ENCODE peak calls at places on chromosomes 11 and 22, in seven cellular contexts. B, Y, W, N, X, U and H are unnamed samples.

GRCh38 chr11:112247198-112247597 is 13.5 kb downstream of the PLET1 start:
- DNase-seq in W (no peak), X (no peak), U (no peak), Y (no peak), B (peak), N (no peak), H (no peak)

GRCh38 chr11:30775123-30775522 is 189.0 kb upstream of the MPPED2 start:
- DNase-seq in N (no peak), Y (no peak), X (no peak), B (no peak), W (no peak), U (no peak), H (no peak)

GRCh38 chr11:17498475-17498874 is 21.8 kb upstream of the ABCC8 start:
- DNase-seq in U (no peak), N (no peak), B (no peak), W (no peak), X (no peak), Y (no peak), H (no peak)

GRCh38 chr11:46336781-46337180 is 10.5 kb upstream of the DGKZ start:
- DNase-seq in N (no peak), B (no peak), X (no peak), Y (no peak), U (no peak), W (no peak), H (no peak)

GRCh38 chr11:34830035-34830434 is 86.1 kb downstream of the APIP start:
- DNase-seq in W (no peak), X (no peak), Y (no peak), N (no peak), U (no peak), B (no peak), H (no peak)

GRCh38 chr11:134125507-134125906 is 56.6 kb downstream of the JAM3 start:
- DNase-seq in X (no peak), N (no peak), W (no peak), Y (no peak), U (no peak), B (peak), H (no peak)

GRCh38 chr11:104254347-104254746 is 90.4 kb upstream of the PDGFD start:
- DNase-seq in W (peak), B (no peak), Y (no peak), X (no peak), U (no peak), N (no peak), H (no peak)

GRCh38 chr11:33703771-33704170 is 3.1 kb upstream of the C11orf91 start:
- DNase-seq in B (peak), X (no peak), Y (peak), W (no peak), N (no peak), U (no peak), H (no peak)

GRCh38 chr11:115745041-115745440 is 240.8 kb upstream of the CADM1 start:
- DNase-seq in N (no peak), W (no peak), B (no peak), U (no peak), X (no peak), Y (no peak), H (no peak)

GRCh38 chr11:122601131-122602125 is 54.1 kb upstream of the UBASH3B start:
- DNase-seq in N (no peak), Y (no peak), U (no peak), X (no peak), W (no peak), B (peak), H (peak)

GRCh38 chr11:61733120-61733978 is 19.1 kb upstream of the MYRF start:
- DNase-seq in U (peak), B (peak), W (peak), X (peak), Y (peak), N (peak), H (peak)

GRCh38 chr11:64687204-64687603 is 35.8 kb downstream of the NRXN2 start:
- DNase-seq in N (peak), W (no peak), X (no peak), U (no peak), B (no peak), Y (no peak), H (no peak)

GRCh38 chr22:50625131-50625567 is 2.8 kb downstream of the ARSA start:
- DNase-seq in N (no peak), Y (no peak), B (no peak), W (no peak), X (no peak), U (no peak), H (no peak)

GRCh38 chr11:44605965-44606364 is 40.5 kb downstream of the CD82 start:
- DNase-seq in X (no peak), W (no peak), N (no peak), B (no peak), U (no peak), Y (no peak), H (no peak)

GRCh38 chr11:720642-721346 is 14.8 kb downstream of the EPS8L2 start:
- DNase-seq in B (peak), Y (peak), N (peak), U (no peak), W (peak), X (peak), H (no peak)

GRCh38 chr11:118176400-118177134 is at the start of gene SCN2B:
- DNase-seq in X (no peak), B (peak), Y (no peak), W (no peak), U (no peak), N (no peak), H (no peak)

GRCh38 chr22:22709719-22710445 is 65.5 kb downstream of the GGTLC2 start:
- DNase-seq in W (no peak), B (no peak), X (no peak), Y (no peak), U (no peak), N (no peak), H (no peak)

GRCh38 chr11:115528217-115528616 is 24.0 kb upstream of the CADM1 start:
- DNase-seq in U (no peak), W (no peak), B (no peak), Y (no peak), N (no peak), X (no peak), H (no peak)

GRCh38 chr22:45397806-45398205 is 15.6 kb downstream of the SMC1B start:
- DNase-seq in N (no peak), X (no peak), B (no peak), Y (no peak), W (no peak), U (no peak), H (no peak)

GRCh38 chr11:33291004-33291777 is 34.0 kb downstream of the HIPK3 start:
- DNase-seq in W (no peak), B (peak), U (no peak), X (no peak), N (no peak), Y (no peak), H (no peak)

GRCh38 chr11:124977006-124977405 is 23.0 kb downstream of the CCDC15 start:
- DNase-seq in W (no peak), B (no peak), N (no peak), Y (no peak), X (no peak), U (no peak), H (no peak)